ENCODE peak calls at places on chromosomes 13 and 19, in seven cellular contexts. One of them, this sample, is unnamed.

GRCh38 chr19:2035590-2035991 is 15.5 kb downstream of the MKNK2 start:
- DNase-seq in K562: no peak
- DNase-seq in HCT116: no peak
- DNase-seq in SK-N-SH: no peak
- DNase-seq in GM12878: no peak
- DNase-seq in H1: peak; percentile 61
- DNase-seq in HepG2: no peak
- DNase-seq in this sample: no peak

GRCh38 chr13:27953671-27954405 is 15.3 kb downstream of the CDX2 start:
- DNase-seq in K562: peak; percentile 66
- DNase-seq in HCT116: peak; percentile 54
- DNase-seq in SK-N-SH: peak; percentile 90
- DNase-seq in GM12878: no peak
- DNase-seq in H1: peak; percentile 95
- DNase-seq in HepG2: peak; percentile 19
- DNase-seq in this sample: no peak

GRCh38 chr19:38799104-38799503 is 10.1 kb downstream of the LGALS7B start:
- DNase-seq in K562: no peak
- DNase-seq in HCT116: no peak
- DNase-seq in SK-N-SH: no peak
- DNase-seq in GM12878: no peak
- DNase-seq in H1: no peak
- DNase-seq in HepG2: no peak
- DNase-seq in this sample: no peak

GRCh38 chr13:21749410-21749809 is 78.5 kb downstream of the FGF9 start:
- DNase-seq in K562: no peak
- DNase-seq in HCT116: no peak
- DNase-seq in SK-N-SH: no peak
- DNase-seq in GM12878: no peak
- DNase-seq in H1: no peak
- DNase-seq in HepG2: peak; percentile 32
- DNase-seq in this sample: no peak

GRCh38 chr19:2462635-2463421 is 6.1 kb upstream of the LMNB2 start:
- DNase-seq in K562: no peak
- DNase-seq in HCT116: peak; percentile 97
- DNase-seq in SK-N-SH: peak; percentile 84
- DNase-seq in GM12878: no peak
- DNase-seq in H1: peak; percentile 93
- DNase-seq in HepG2: peak; percentile 93
- DNase-seq in this sample: peak; percentile 99

GRCh38 chr13:36282818-36283432 is 14.7 kb downstream of the CCDC169 start:
- DNase-seq in K562: peak; percentile 14
- DNase-seq in HCT116: peak; percentile 2
- DNase-seq in SK-N-SH: peak; percentile 44
- DNase-seq in GM12878: no peak
- DNase-seq in H1: no peak
- DNase-seq in HepG2: peak; percentile 17
- DNase-seq in this sample: no peak

GRCh38 chr19:13794388-13794751 is 873 bp upstream of the ZSWIM4 start:
- DNase-seq in K562: no peak
- DNase-seq in HCT116: no peak
- DNase-seq in SK-N-SH: no peak
- DNase-seq in GM12878: no peak
- DNase-seq in H1: no peak
- DNase-seq in HepG2: no peak
- DNase-seq in this sample: no peak

GRCh38 chr19:48480151-48480475 is 10.9 kb downstream of the CYTH2 start:
- DNase-seq in K562: no peak
- DNase-seq in HCT116: no peak
- DNase-seq in SK-N-SH: no peak
- DNase-seq in GM12878: no peak
- DNase-seq in H1: no peak
- DNase-seq in HepG2: no peak
- DNase-seq in this sample: no peak

GRCh38 chr13:59957438-59957837 is 206.3 kb downstream of the DIAPH3 start:
- DNase-seq in K562: no peak
- DNase-seq in HCT116: no peak
- DNase-seq in SK-N-SH: no peak
- DNase-seq in GM12878: no peak
- DNase-seq in H1: no peak
- DNase-seq in HepG2: no peak
- DNase-seq in this sample: no peak

DNA sequence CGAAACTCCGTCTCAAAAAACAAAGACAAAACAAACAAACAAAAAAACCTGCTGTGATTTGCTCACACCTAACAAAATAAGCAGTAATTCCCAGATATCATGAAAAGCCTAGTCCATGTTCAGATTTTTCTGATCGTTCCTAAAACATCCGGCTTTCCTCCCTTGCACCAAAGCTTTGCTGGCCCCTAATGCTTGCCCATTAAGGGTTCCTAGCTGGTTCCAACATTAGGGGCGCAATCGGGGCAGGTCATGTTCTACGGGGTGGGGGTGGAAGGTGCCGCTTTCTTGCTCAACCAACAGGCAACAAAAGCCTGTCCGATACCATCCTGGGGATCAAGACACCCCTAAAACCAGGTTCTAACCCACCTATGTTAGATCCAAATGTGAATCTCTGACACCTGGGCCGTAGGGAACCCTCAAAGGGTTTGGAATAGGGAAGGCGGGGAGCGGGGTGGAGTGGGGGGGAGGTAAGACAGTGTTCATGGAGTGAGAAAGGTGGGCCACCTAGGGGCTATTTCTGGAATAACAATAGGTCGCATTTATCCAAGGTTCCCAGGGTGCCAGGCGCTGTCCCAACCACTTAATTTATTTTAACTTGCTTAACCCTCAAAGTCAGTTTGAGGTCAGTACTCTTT is 25.3 kb upstream of the FXYD3 start:
- DNase-seq in K562: peak; percentile 87
- DNase-seq in HCT116: peak; percentile 48
- DNase-seq in SK-N-SH: peak; percentile 90
- DNase-seq in GM12878: no peak
- DNase-seq in H1: peak; percentile 80
- DNase-seq in HepG2: peak; percentile 54
- DNase-seq in this sample: no peak
- TF ChIP-seq YY1 in K562: no peak
- TF ChIP-seq YY1 in HCT116: no peak
- TF ChIP-seq YY1 in SK-N-SH: no peak
- TF ChIP-seq YY1 in GM12878: no peak
- TF ChIP-seq YY1 in H1: peak; percentile 20
- TF ChIP-seq YY1 in HepG2: no peak
- TF ChIP-seq YY1 in this sample: no peak

GRCh38 chr19:15551183-15552004 is 43.1 kb downstream of the CYP4F22 start:
- DNase-seq in K562: peak; percentile 86
- DNase-seq in HCT116: no peak
- DNase-seq in SK-N-SH: peak; percentile 78
- DNase-seq in GM12878: no peak
- DNase-seq in H1: no peak
- DNase-seq in HepG2: peak; percentile 38
- DNase-seq in this sample: peak; percentile 62
- TF ChIP-seq YY1 in K562: no peak
- TF ChIP-seq YY1 in HCT116: no peak
- TF ChIP-seq YY1 in SK-N-SH: no peak
- TF ChIP-seq YY1 in GM12878: no peak
- TF ChIP-seq YY1 in H1: no peak
- TF ChIP-seq YY1 in HepG2: no peak
- TF ChIP-seq YY1 in this sample: no peak

GRCh38 chr19:41895745-41896580 is 13.0 kb downstream of the ARHGEF1 start:
- DNase-seq in K562: no peak
- DNase-seq in HCT116: no peak
- DNase-seq in SK-N-SH: no peak
- DNase-seq in GM12878: no peak
- DNase-seq in H1: no peak
- DNase-seq in HepG2: no peak
- DNase-seq in this sample: no peak
- TF ChIP-seq YY1 in K562: no peak
- TF ChIP-seq YY1 in HCT116: no peak
- TF ChIP-seq YY1 in SK-N-SH: no peak
- TF ChIP-seq YY1 in GM12878: no peak
- TF ChIP-seq YY1 in H1: no peak
- TF ChIP-seq YY1 in HepG2: no peak
- TF ChIP-seq YY1 in this sample: no peak

DNA sequence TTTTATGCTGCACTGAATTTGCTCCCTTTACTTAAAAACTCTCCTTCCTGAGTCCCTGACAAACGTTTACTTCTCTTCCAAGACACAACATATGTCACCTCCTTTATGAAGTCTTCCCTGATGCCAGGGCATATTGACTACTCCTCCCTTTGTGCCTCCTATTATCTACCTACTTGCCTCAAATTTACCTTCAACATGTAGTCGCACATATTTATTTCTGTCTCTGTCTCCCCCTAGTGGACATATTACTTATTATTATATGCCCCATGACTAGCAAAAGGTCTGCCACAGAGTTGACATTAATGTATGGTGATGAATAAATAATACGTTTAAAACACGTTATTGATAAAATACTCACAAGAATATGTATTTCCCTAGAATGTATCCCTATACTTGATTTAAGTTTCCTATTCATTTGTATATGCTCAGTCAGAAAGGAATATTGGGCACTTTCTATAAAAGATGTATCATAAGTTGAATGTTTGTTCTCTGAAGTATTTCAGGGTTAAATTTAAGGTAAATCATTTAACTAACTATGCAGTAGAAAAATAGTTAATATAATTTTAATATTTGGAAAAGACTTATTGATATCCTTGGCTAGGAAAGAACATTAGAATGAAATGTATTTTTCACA is 250.3 kb upstream of the ATXN8OS start:
- DNase-seq in K562: peak; percentile 5
- DNase-seq in HCT116: peak; percentile 45
- DNase-seq in SK-N-SH: peak; percentile 7
- DNase-seq in GM12878: peak; percentile 19
- DNase-seq in H1: no peak
- DNase-seq in HepG2: peak; percentile 52
- DNase-seq in this sample: peak; percentile 15
- TF ChIP-seq YY1 in K562: no peak
- TF ChIP-seq YY1 in HCT116: no peak
- TF ChIP-seq YY1 in SK-N-SH: no peak
- TF ChIP-seq YY1 in GM12878: no peak
- TF ChIP-seq YY1 in H1: no peak
- TF ChIP-seq YY1 in HepG2: no peak
- TF ChIP-seq YY1 in this sample: no peak

DNA sequence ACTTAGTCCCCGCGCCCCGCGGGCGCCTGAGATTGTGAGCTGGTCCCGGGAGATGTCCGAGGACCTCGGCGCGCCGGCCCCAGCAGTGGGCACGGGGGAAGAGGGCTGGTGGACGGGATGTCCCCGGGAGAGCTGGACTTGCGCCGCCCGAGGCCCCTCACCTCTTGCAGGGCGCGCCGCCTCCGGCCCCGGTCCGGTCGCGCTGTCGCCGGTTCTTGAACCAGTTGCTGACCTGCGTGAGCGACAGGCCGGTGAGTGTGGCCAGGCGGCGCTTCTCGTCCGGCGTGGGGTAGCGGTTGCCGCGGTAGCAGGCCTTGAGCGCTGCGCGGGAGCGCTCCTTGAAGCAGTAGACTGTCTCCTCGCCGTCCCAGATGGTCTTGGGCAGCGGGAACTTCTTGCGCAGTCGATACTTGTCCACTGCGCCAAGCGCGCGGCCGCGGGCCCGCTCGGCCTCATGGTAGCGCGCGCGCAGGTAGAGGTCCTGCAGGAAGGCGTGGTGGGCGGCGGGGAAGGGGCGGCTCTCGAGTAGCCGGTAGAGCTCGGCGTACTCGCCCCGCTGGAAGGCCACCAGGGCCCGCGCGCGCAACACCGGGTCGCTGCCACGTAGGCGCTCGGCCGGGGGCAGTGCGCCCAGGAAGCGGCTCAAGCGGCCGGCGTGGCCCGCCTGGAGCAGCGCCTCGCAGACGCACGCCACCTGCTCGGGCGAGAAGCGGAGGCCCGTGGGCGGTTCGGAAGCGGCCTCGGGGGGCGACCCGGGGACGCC is 990 bp downstream of the SIX5 start:
- DNase-seq in K562: peak; percentile 41
- DNase-seq in HCT116: no peak
- DNase-seq in SK-N-SH: peak; percentile 67
- DNase-seq in GM12878: no peak
- DNase-seq in H1: peak; percentile 79
- DNase-seq in HepG2: peak; percentile 41
- DNase-seq in this sample: no peak
- TF ChIP-seq YY1 in K562: no peak
- TF ChIP-seq YY1 in HCT116: no peak
- TF ChIP-seq YY1 in SK-N-SH: no peak
- TF ChIP-seq YY1 in GM12878: no peak
- TF ChIP-seq YY1 in H1: no peak
- TF ChIP-seq YY1 in HepG2: no peak
- TF ChIP-seq YY1 in this sample: no peak

GRCh38 chr13:104014803-104015645 is 948.8 kb upstream of the SLC10A2 start:
- DNase-seq in K562: no peak
- DNase-seq in HCT116: no peak
- DNase-seq in SK-N-SH: no peak
- DNase-seq in GM12878: no peak
- DNase-seq in H1: no peak
- DNase-seq in HepG2: no peak
- DNase-seq in this sample: no peak
- TF ChIP-seq YY1 in K562: no peak
- TF ChIP-seq YY1 in HCT116: no peak
- TF ChIP-seq YY1 in SK-N-SH: no peak
- TF ChIP-seq YY1 in GM12878: no peak
- TF ChIP-seq YY1 in H1: no peak
- TF ChIP-seq YY1 in HepG2: no peak
- TF ChIP-seq YY1 in this sample: no peak

DNA sequence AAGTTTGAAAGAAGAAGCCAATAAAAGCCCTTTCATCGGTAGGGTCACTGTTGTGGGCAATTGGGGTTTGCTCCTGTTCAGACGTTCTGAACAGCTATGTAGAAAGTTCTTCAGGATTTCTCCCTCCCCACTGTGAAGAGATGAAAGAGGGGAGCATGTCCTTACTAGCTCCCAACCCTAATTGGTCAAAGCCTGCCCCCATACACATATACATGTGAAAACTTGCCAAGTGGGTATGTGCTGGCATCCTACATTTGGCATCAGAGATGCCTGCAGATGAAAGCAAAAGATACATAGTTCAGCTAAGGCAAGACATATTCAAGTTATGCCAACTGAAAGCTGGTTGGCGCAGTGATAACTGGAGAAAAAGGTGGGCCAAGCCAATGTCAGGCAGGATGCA is 363.1 kb upstream of the DACH1 start:
- DNase-seq in K562: no peak
- DNase-seq in HCT116: no peak
- DNase-seq in SK-N-SH: no peak
- DNase-seq in GM12878: no peak
- DNase-seq in H1: no peak
- DNase-seq in HepG2: no peak
- DNase-seq in this sample: no peak
- TF ChIP-seq YY1 in K562: no peak
- TF ChIP-seq YY1 in HCT116: no peak
- TF ChIP-seq YY1 in SK-N-SH: no peak
- TF ChIP-seq YY1 in GM12878: no peak
- TF ChIP-seq YY1 in H1: no peak
- TF ChIP-seq YY1 in HepG2: no peak
- TF ChIP-seq YY1 in this sample: no peak

This sample was measured in NT2/D1.